ENCODE peak calls at places on chromosome 21, in nine cellular contexts. V, Z, J, R, X, P, E, Q and A are unnamed samples.
A peak's percentile ranks its signal among the peaks of the same experiment; 100 is the strongest.

GRCh38 chr21:41777934-41778815 is 11.3 kb upstream of the RIPK4 start:
- DNase-seq in V (peak; percentile 85), Z (peak; percentile 92), J (peak; percentile 91), R (no peak), X (peak; percentile 77), P (peak; percentile 78), E (peak; percentile 94), Q (peak; percentile 67), A (peak; percentile 92)

GRCh38 chr21:34886554-34887385 is 162.3 kb downstream of the RUNX1 start:
- DNase-seq in V (peak; percentile 27), Z (peak; percentile 58), J (peak; percentile 77), R (no peak), X (no peak), P (no peak), E (no peak), Q (no peak), A (peak; percentile 23)

GRCh38 chr21:22536511-22536910 is 1538.3 kb downstream of the NCAM2 start:
- DNase-seq in V (no peak), Z (no peak), J (no peak), R (no peak), X (no peak), P (no peak), E (no peak), Q (peak; percentile 42), A (peak; percentile 37)

GRCh38 chr21:24514081-24514733 is 1093.1 kb downstream of the MRPL39 start:
- DNase-seq in V (no peak), Z (no peak), J (no peak), R (no peak), X (no peak), P (no peak), E (no peak), Q (no peak), A (peak; percentile 0)

GRCh38 chr21:31117046-31117916 is 79.0 kb upstream of the KRTAP19-8 start:
- DNase-seq in V (no peak), Z (no peak), J (no peak), R (peak; percentile 9), X (no peak), P (peak; percentile 53), E (no peak), Q (peak; percentile 80), A (peak; percentile 90)

GRCh38 chr21:15993951-15994350 is 264.2 kb downstream of the USP25 start:
- DNase-seq in V (no peak), Z (no peak), J (no peak), R (no peak), X (no peak), P (no peak), E (no peak), Q (no peak), A (no peak)

GRCh38 chr21:35779690-35780570 is 280.4 kb downstream of the SETD4 start:
- DNase-seq in V (no peak), Z (no peak), J (no peak), R (no peak), X (no peak), P (peak; percentile 79), E (no peak), Q (peak; percentile 73), A (peak; percentile 38)

GRCh38 chr21:27700974-27701614 is 734.2 kb upstream of the ADAMTS5 start:
- DNase-seq in V (peak; percentile 83), Z (peak; percentile 88), J (peak; percentile 84), R (peak; percentile 2), X (peak; percentile 69), P (peak; percentile 78), E (peak; percentile 86), Q (peak; percentile 36), A (peak; percentile 85)

GRCh38 chr21:21029159-21029558 is 30.9 kb downstream of the NCAM2 start:
- DNase-seq in V (no peak), Z (no peak), J (no peak), R (no peak), X (no peak), P (no peak), E (no peak), Q (no peak), A (no peak)

GRCh38 chr21:24197956-24198355 is 1409.3 kb downstream of the MRPL39 start:
- DNase-seq in V (no peak), Z (no peak), J (no peak), R (no peak), X (no peak), P (no peak), E (no peak), Q (no peak), A (no peak)

GRCh38 chr21:18608226-18608625 is 204.6 kb upstream of the TMPRSS15 start:
- DNase-seq in V (no peak), Z (no peak), J (no peak), R (no peak), X (no peak), P (no peak), E (no peak), Q (no peak), A (no peak)

GRCh38 chr21:33421713-33422393 is 18.6 kb downstream of the IFNGR2 start:
- DNase-seq in V (no peak), Z (no peak), J (no peak), R (no peak), X (no peak), P (no peak), E (no peak), Q (no peak), A (no peak)

GRCh38 chr21:33419538-33420123 is 16.4 kb downstream of the IFNGR2 start:
- DNase-seq in V (no peak), Z (no peak), J (no peak), R (no peak), X (no peak), P (peak; percentile 85), E (peak; percentile 40), Q (no peak), A (peak; percentile 24)

GRCh38 chr21:33414926-33415325 is 11.7 kb downstream of the IFNGR2 start:
- DNase-seq in V (no peak), Z (no peak), J (no peak), R (no peak), X (no peak), P (no peak), E (no peak), Q (no peak), A (no peak)

GRCh38 chr21:33414068-33414467 is 10.9 kb downstream of the IFNGR2 start:
- DNase-seq in V (no peak), Z (no peak), J (no peak), R (no peak), X (no peak), P (no peak), E (no peak), Q (no peak), A (no peak)

DNA sequence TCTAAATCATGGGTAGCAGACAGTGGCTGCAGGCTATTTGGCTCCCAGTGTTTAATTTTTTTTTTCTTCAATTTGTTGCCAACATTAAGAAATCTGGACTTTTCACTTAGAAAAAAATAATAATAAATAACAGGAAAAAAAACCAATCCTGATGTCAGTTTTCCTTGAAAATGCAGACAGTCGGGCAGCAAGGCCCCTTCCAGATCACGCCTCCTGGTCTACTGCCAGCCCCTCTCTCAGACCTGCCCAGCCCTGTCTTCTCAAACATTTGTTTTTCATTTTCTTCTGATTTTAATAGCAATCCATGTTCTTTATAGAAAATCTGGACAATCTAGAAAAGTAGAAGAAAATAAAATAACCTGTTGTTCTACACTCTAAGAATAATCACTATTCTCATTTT is 15.5 kb downstream of the IFNGR2 start:
- DNase-seq in V (peak; percentile 73), Z (peak; percentile 72), J (no peak), R (no peak), X (no peak), P (no peak), E (no peak), Q (no peak), A (no peak)
- TF ChIP-seq CTCF in V (no peak), Z (no peak), J (no peak), R (no peak), X (no peak), P (no peak), E (no peak), Q (no peak), A (no peak)

DNA sequence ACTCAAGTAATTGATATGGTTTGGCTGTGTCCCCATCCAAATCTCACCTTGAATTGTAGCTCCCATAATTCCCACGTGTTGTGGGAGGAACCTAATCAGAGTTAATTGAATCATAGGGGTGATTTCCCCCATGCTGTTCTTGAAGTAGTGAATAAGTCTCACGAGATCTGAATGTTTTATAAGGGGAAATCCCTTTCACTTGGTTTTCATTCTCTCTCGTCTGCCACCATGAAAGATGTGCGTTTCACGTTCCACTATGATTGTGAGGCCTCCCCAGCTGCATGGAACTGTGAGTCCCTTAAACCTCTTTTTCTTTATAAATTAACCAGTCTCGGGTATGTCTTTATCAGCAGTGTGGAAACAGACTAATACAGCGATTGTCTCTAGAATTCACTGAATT is 135.4 kb downstream of the BACH1 start:
- DNase-seq in V (no peak), Z (no peak), J (no peak), R (no peak), X (no peak), P (no peak), E (no peak), Q (no peak), A (no peak)
- TF ChIP-seq CTCF in V (no peak), Z (no peak), J (no peak), R (no peak), X (no peak), P (no peak), E (no peak), Q (no peak), A (no peak)

GRCh38 chr21:39094847-39095525 is 88.3 kb downstream of the PSMG1 start:
- DNase-seq in V (no peak), Z (no peak), J (no peak), R (peak; percentile 32), X (no peak), P (no peak), E (no peak), Q (no peak), A (no peak)
- TF ChIP-seq CTCF in V (no peak), Z (no peak), J (no peak), R (no peak), X (no peak), P (no peak), E (no peak), Q (no peak), A (no peak)

GRCh38 chr21:43025636-43026180 is 49.9 kb downstream of the CBS start:
- DNase-seq in V (no peak), Z (no peak), J (peak; percentile 5), R (no peak), X (no peak), P (peak; percentile 43), E (no peak), Q (no peak), A (no peak)

GRCh38 chr21:43031121-43031624 is 44.5 kb downstream of the CBS start:
- DNase-seq in V (no peak), Z (no peak), J (peak; percentile 36), R (no peak), X (no peak), P (no peak), E (no peak), Q (no peak), A (no peak)

GRCh38 chr21:43027846-43028731 is 47.5 kb downstream of the CBS start:
- DNase-seq in V (no peak), Z (no peak), J (peak; percentile 38), R (no peak), X (no peak), P (no peak), E (no peak), Q (no peak), A (no peak)

GRCh38 chr21:43034098-43034497 is 41.5 kb downstream of the CBS start:
- DNase-seq in V (no peak), Z (no peak), J (no peak), R (no peak), X (no peak), P (no peak), E (no peak), Q (no peak), A (no peak)

GRCh38 chr21:43029785-43030184 is 45.9 kb downstream of the CBS start:
- DNase-seq in V (no peak), Z (no peak), J (peak; percentile 52), R (no peak), X (no peak), P (no peak), E (no peak), Q (no peak), A (no peak)
- TF ChIP-seq CTCF in V (no peak), Z (no peak), J (no peak), R (no peak), X (no peak), P (no peak), E (no peak), Q (no peak), A (no peak)